ENCODE peak calls at places on chromosomes 2 and 18, in ten cellular contexts. J, Z, D, U, E, P, S, N, V and R are unnamed samples.

GRCh38 chr2:29910465-29910864 is 10.9 kb downstream of the ALK start:
- DNase-seq in D (no peak), S (no peak), P (no peak), U (no peak), V (no peak), E (no peak), N (no peak), Z (no peak), J (no peak), R (no peak)

GRCh38 chr2:158394453-158394852 is 62.1 kb downstream of the CCDC148 start:
- DNase-seq in U (no peak), J (no peak), V (no peak), Z (no peak), E (no peak), S (no peak), P (no peak), D (no peak), N (no peak), R (no peak)

GRCh38 chr2:108145551-108145950 is 94.2 kb upstream of the SULT1C3 start:
- DNase-seq in V (no peak), J (no peak), P (peak), Z (no peak), N (no peak), E (no peak), D (no peak), U (no peak), S (no peak), R (no peak)

GRCh38 chr2:239839306-239839705 is 185.8 kb downstream of the NDUFA10 start:
- DNase-seq in N (no peak), E (peak), V (no peak), J (no peak), D (no peak), U (no peak), Z (no peak), P (no peak), S (no peak), R (peak)

GRCh38 chr2:74876081-74876886 is 42.4 kb downstream of the HK2 start:
- DNase-seq in D (no peak), P (peak), E (peak), Z (no peak), U (no peak), J (peak), N (no peak), S (no peak), V (no peak), R (no peak)

GRCh38 chr2:239189711-239190131 is 211.1 kb downstream of the HDAC4 start:
- DNase-seq in D (no peak), J (no peak), U (no peak), P (no peak), Z (no peak), E (peak), S (peak), N (peak), V (no peak), R (peak)

GRCh38 chr2:219906114-219906693 is 278.8 kb downstream of the SLC4A3 start:
- DNase-seq in D (no peak), J (no peak), N (no peak), S (no peak), E (no peak), U (no peak), P (no peak), V (no peak), Z (no peak), R (no peak)

GRCh38 chr2:218259099-218259921 is 1.5 kb upstream of the GPBAR1 start:
- DNase-seq in S (no peak), E (peak), J (no peak), Z (no peak), N (peak), P (peak), U (no peak), D (no peak), V (no peak), R (no peak)

GRCh38 chr18:48445540-48445939 is 36.4 kb upstream of the ZBTB7C start:
- DNase-seq in P (peak), S (peak), E (no peak), Z (peak), U (peak), V (peak), J (peak), D (peak), N (peak), R (peak)

GRCh38 chr2:238227587-238228032 is 12.2 kb downstream of the HES6 start:
- DNase-seq in J (no peak), S (no peak), V (no peak), U (no peak), D (no peak), Z (no peak), P (no peak), N (no peak), E (no peak), R (no peak)

GRCh38 chr2:231696004-231696367 is 12.3 kb upstream of the PTMA start:
- DNase-seq in U (no peak), P (no peak), V (no peak), Z (no peak), N (peak), J (no peak), D (no peak), S (no peak), E (no peak), R (no peak)

GRCh38 chr2:26327291-26328272 is 18.4 kb upstream of the SELENOI start:
- DNase-seq in V (no peak), E (no peak), D (no peak), P (no peak), N (no peak), S (no peak), Z (no peak), U (no peak), J (no peak), R (no peak)

GRCh38 chr2:61750624-61751023 is 103.2 kb downstream of the FAM161A start:
- DNase-seq in Z (no peak), D (no peak), J (no peak), S (no peak), N (no peak), P (no peak), U (no peak), V (no peak), E (no peak), R (no peak)

GRCh38 chr2:71711470-71711857 is 258.1 kb downstream of the DYSF start:
- DNase-seq in V (no peak), J (no peak), N (no peak), E (no peak), U (no peak), P (no peak), Z (no peak), D (no peak), S (no peak), R (no peak)